ENCODE peak calls at places on chromosome X, in seven cellular contexts. I, W, U, S, T, E and N are unnamed samples.

GRCh38 chrX:130718137-130718536 is 184.9 kb downstream of the ENOX2 start:
- DNase-seq in I (no peak), W (no peak), U (no peak), S (no peak), T (no peak), E (no peak), N (no peak)

GRCh38 chrX:129655547-129656248 is 942 bp upstream of the APLN start:
- DNase-seq in I (no peak), W (no peak), U (peak), S (no peak), T (no peak), E (no peak), N (no peak)

GRCh38 chrX:21800344-21800770 is 39.1 kb upstream of the MBTPS2 start:
- DNase-seq in I (no peak), W (peak), U (no peak), S (no peak), T (no peak), E (peak), N (no peak)

GRCh38 chrX:73581002-73581628 is 18.1 kb downstream of the CHIC1 start:
- DNase-seq in I (no peak), W (no peak), U (no peak), S (no peak), T (no peak), E (no peak), N (no peak)

GRCh38 chrX:4265036-4265435 is 551.6 kb upstream of the PRKX start:
- DNase-seq in I (no peak), W (no peak), U (no peak), S (no peak), T (no peak), E (no peak), N (no peak)

GRCh38 chrX:40245411-40246140 is 147.8 kb upstream of the BCOR start:
- DNase-seq in I (no peak), W (peak), U (no peak), S (no peak), T (peak), E (no peak), N (no peak)

GRCh38 chrX:34880656-34881055 is 61.9 kb upstream of the FAM47B start:
- DNase-seq in I (no peak), W (peak), U (no peak), S (no peak), T (no peak), E (no peak), N (no peak)

GRCh38 chrX:130395341-130395740 is 6.4 kb upstream of the RBMX2 start:
- DNase-seq in I (no peak), W (no peak), U (no peak), S (no peak), T (no peak), E (no peak), N (no peak)

GRCh38 chrX:140765043-140765784 is 55.7 kb downstream of the LINC00632 start:
- DNase-seq in I (no peak), W (peak), U (no peak), S (no peak), T (no peak), E (no peak), N (no peak)